ENCODE peak calls at places on chromosomes 1 and 21, in six cellular contexts. One of them, this sample, is unnamed.

GRCh38 chr1:110600716-110601115 is 5.4 kb downstream of the KCNA2 start:
- DNase-seq in H1: no peak
- DNase-seq in H9: no peak
- DNase-seq in IMR-90: no peak
- DNase-seq in neuronal stem cell: no peak
- DNase-seq in mesenchymal stem cell: no peak
- DNase-seq in this sample: no peak

GRCh38 chr1:78839704-78840277 is 166.7 kb downstream of the ADGRL4 start:
- DNase-seq in H1: no peak
- DNase-seq in H9: no peak
- DNase-seq in IMR-90: peak
- DNase-seq in neuronal stem cell: peak
- DNase-seq in mesenchymal stem cell: peak
- DNase-seq in this sample: peak

GRCh38 chr21:34367320-34367935 is 3.6 kb downstream of the KCNE2 start:
- DNase-seq in H1: no peak
- DNase-seq in H9: peak
- DNase-seq in IMR-90: peak
- DNase-seq in neuronal stem cell: no peak
- DNase-seq in mesenchymal stem cell: peak
- DNase-seq in this sample: peak

GRCh38 chr1:11130406-11130805 is 30.7 kb upstream of the EXOSC10 start:
- DNase-seq in H1: no peak
- DNase-seq in H9: no peak
- DNase-seq in IMR-90: no peak
- DNase-seq in neuronal stem cell: no peak
- DNase-seq in mesenchymal stem cell: no peak
- DNase-seq in this sample: no peak

GRCh38 chr1:220221670-220222069 is 50.6 kb downstream of the RAB3GAP2 start:
- DNase-seq in H1: no peak
- DNase-seq in H9: no peak
- DNase-seq in IMR-90: no peak
- DNase-seq in neuronal stem cell: no peak
- DNase-seq in mesenchymal stem cell: no peak
- DNase-seq in this sample: no peak

GRCh38 chr1:27341525-27342252 is at the start of gene SYTL1:
- DNase-seq in H1: no peak
- DNase-seq in H9: peak
- DNase-seq in IMR-90: peak
- DNase-seq in neuronal stem cell: no peak
- DNase-seq in mesenchymal stem cell: peak
- DNase-seq in this sample: peak

GRCh38 chr21:15051652-15052554 is 12.9 kb downstream of the NRIP1 start:
- DNase-seq in H1: no peak
- DNase-seq in H9: no peak
- DNase-seq in IMR-90: peak
- DNase-seq in neuronal stem cell: no peak
- DNase-seq in mesenchymal stem cell: peak
- DNase-seq in this sample: no peak

GRCh38 chr1:56301791-56302190 is 277.6 kb downstream of the PLPP3 start:
- DNase-seq in H1: no peak
- DNase-seq in H9: no peak
- DNase-seq in IMR-90: peak
- DNase-seq in neuronal stem cell: no peak
- DNase-seq in mesenchymal stem cell: peak
- DNase-seq in this sample: peak

GRCh38 chr1:27372808-27373690 is 1.6 kb downstream of the FCN3 start:
- DNase-seq in H1: no peak
- DNase-seq in H9: peak
- DNase-seq in IMR-90: no peak
- DNase-seq in neuronal stem cell: no peak
- DNase-seq in mesenchymal stem cell: no peak
- DNase-seq in this sample: no peak

GRCh38 chr1:65170511-65171142 is 22.6 kb downstream of the AK4 start:
- DNase-seq in H1: no peak
- DNase-seq in H9: no peak
- DNase-seq in IMR-90: peak
- DNase-seq in neuronal stem cell: no peak
- DNase-seq in mesenchymal stem cell: peak
- DNase-seq in this sample: peak

GRCh38 chr1:45994423-45994822 is 138.0 kb downstream of the PIK3R3 start:
- DNase-seq in H1: no peak
- DNase-seq in H9: no peak
- DNase-seq in IMR-90: no peak
- DNase-seq in neuronal stem cell: no peak
- DNase-seq in mesenchymal stem cell: no peak
- DNase-seq in this sample: no peak

GRCh38 chr1:14897080-14897449 is 256.5 kb upstream of the TMEM51 start:
- DNase-seq in H1: no peak
- DNase-seq in H9: no peak
- DNase-seq in IMR-90: peak
- DNase-seq in neuronal stem cell: no peak
- DNase-seq in mesenchymal stem cell: no peak
- DNase-seq in this sample: no peak

GRCh38 chr1:27872802-27873665 is 690 bp downstream of the THEMIS2 start:
- DNase-seq in H1: no peak
- DNase-seq in H9: peak
- DNase-seq in IMR-90: peak
- DNase-seq in neuronal stem cell: no peak
- DNase-seq in mesenchymal stem cell: peak
- DNase-seq in this sample: peak

GRCh38 chr1:91755176-91755575 is 130.8 kb downstream of the TGFBR3 start:
- DNase-seq in H1: no peak
- DNase-seq in H9: no peak
- DNase-seq in IMR-90: peak
- DNase-seq in neuronal stem cell: no peak
- DNase-seq in mesenchymal stem cell: no peak
- DNase-seq in this sample: no peak

GRCh38 chr1:185652348-185652747 is 81.8 kb upstream of the HMCN1 start:
- DNase-seq in H1: no peak
- DNase-seq in H9: no peak
- DNase-seq in IMR-90: no peak
- DNase-seq in neuronal stem cell: no peak
- DNase-seq in mesenchymal stem cell: no peak
- DNase-seq in this sample: no peak

GRCh38 chr1:89261926-89262540 is 10.6 kb downstream of the GBP5 start:
- DNase-seq in H1: no peak
- DNase-seq in H9: no peak
- DNase-seq in IMR-90: no peak
- DNase-seq in neuronal stem cell: no peak
- DNase-seq in mesenchymal stem cell: peak
- DNase-seq in this sample: no peak
- H4K91ac ChIP-seq in H1: no peak
- H4K91ac ChIP-seq in H9: no peak
- H4K91ac ChIP-seq in IMR-90: no peak
- H4K91ac ChIP-seq in neuronal stem cell: no peak
- H4K91ac ChIP-seq in mesenchymal stem cell: no peak
- H4K91ac ChIP-seq in this sample: no peak

GRCh38 chr1:172589553-172589952 is 56.6 kb downstream of the SUCO start:
- DNase-seq in H1: no peak
- DNase-seq in H9: no peak
- DNase-seq in IMR-90: no peak
- DNase-seq in neuronal stem cell: no peak
- DNase-seq in mesenchymal stem cell: no peak
- DNase-seq in this sample: no peak

GRCh38 chr1:172585348-172585747 is 52.4 kb downstream of the SUCO start:
- DNase-seq in H1: no peak
- DNase-seq in H9: no peak
- DNase-seq in IMR-90: peak
- DNase-seq in neuronal stem cell: no peak
- DNase-seq in mesenchymal stem cell: peak
- DNase-seq in this sample: no peak

GRCh38 chr1:172582889-172583288 is 49.9 kb downstream of the SUCO start:
- DNase-seq in H1: no peak
- DNase-seq in H9: no peak
- DNase-seq in IMR-90: no peak
- DNase-seq in neuronal stem cell: no peak
- DNase-seq in mesenchymal stem cell: no peak
- DNase-seq in this sample: no peak

GRCh38 chr1:172585861-172586260 is 52.9 kb downstream of the SUCO start:
- DNase-seq in H1: no peak
- DNase-seq in H9: no peak
- DNase-seq in IMR-90: no peak
- DNase-seq in neuronal stem cell: no peak
- DNase-seq in mesenchymal stem cell: no peak
- DNase-seq in this sample: no peak

DNA sequence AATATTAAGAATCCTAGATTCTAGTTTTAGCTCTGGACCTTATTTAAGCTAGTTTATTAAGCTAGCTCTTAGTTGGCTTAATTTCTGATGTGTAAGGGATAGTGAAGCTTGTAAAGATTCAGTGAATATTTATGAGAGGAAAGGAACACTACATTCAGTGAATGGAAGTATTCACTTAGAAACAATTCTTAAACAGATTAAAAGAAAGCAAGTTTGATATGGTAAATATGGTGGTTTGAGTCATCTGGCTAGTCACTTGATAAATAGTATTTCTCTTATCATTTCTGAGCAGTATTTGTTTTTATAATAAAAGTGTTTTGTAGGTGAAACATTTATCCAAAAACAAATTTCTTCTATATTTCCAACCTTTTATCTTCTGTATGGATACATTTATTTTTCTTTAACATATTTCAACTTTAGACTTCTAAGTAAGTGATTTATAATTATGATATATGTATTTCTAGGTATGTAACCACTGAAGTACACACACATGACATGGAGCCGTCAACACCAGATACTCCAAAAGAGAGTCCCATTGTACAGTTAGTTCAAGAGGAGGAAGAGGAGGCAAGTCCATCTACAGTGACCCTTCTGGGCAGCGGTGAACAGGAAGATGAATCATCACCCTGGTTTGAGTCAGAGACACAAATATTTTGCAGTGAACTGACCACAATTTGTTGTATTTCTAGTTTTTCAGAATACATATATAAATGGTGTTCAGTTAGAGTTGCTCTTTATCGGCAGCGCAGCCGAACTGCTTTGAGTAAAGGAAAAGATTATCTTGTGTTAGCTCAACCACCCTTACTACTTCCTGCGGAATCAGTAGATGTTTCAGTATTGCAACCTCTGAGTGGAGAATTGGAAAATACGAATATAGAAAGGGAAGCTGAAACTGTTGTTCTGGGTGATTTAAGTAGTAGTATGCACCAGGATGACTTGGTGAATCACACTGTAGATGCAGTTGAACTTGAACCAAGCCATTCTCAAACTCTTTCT is 55.6 kb downstream of the SUCO start:
- DNase-seq in H1: no peak
- DNase-seq in H9: no peak
- DNase-seq in IMR-90: peak
- DNase-seq in neuronal stem cell: no peak
- DNase-seq in mesenchymal stem cell: peak
- DNase-seq in this sample: peak
- H4K91ac ChIP-seq in H1: no peak
- H4K91ac ChIP-seq in H9: no peak
- H4K91ac ChIP-seq in IMR-90: peak
- H4K91ac ChIP-seq in neuronal stem cell: no peak
- H4K91ac ChIP-seq in mesenchymal stem cell: no peak
- H4K91ac ChIP-seq in this sample: no peak

DNA sequence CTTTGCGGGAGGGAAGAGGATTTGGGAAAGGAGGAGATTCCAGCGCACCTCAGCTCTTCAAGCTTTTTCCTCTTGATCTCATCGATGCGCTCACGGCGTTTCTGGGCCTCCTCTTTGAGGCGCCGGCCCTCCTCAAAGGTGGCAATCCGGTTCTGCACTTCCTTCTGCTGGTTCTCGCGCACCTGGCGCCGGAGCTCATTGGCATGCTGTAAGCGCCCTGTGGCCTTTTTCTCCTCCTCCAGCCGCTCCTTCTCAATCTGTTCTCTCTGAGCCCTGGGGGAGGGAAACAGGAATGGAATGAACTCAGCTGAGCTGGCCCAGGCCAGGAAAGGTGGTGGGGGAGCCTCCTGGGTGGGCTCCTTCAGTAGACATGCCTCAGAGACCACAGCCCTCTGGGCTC is 10.4 kb upstream of the VSIG8 start:
- DNase-seq in H1: no peak
- DNase-seq in H9: no peak
- DNase-seq in IMR-90: no peak
- DNase-seq in neuronal stem cell: no peak
- DNase-seq in mesenchymal stem cell: no peak
- DNase-seq in this sample: peak
- H4K91ac ChIP-seq in H1: no peak
- H4K91ac ChIP-seq in H9: no peak
- H4K91ac ChIP-seq in IMR-90: no peak
- H4K91ac ChIP-seq in neuronal stem cell: no peak
- H4K91ac ChIP-seq in mesenchymal stem cell: no peak
- H4K91ac ChIP-seq in this sample: no peak

GRCh38 chr1:194538453-194538852 is 1352.0 kb upstream of the B3GALT2 start:
- DNase-seq in H1: no peak
- DNase-seq in H9: no peak
- DNase-seq in IMR-90: no peak
- DNase-seq in neuronal stem cell: no peak
- DNase-seq in mesenchymal stem cell: no peak
- DNase-seq in this sample: no peak
- H4K91ac ChIP-seq in H1: no peak
- H4K91ac ChIP-seq in H9: no peak
- H4K91ac ChIP-seq in IMR-90: no peak
- H4K91ac ChIP-seq in neuronal stem cell: no peak
- H4K91ac ChIP-seq in mesenchymal stem cell: no peak
- H4K91ac ChIP-seq in this sample: no peak

DNA sequence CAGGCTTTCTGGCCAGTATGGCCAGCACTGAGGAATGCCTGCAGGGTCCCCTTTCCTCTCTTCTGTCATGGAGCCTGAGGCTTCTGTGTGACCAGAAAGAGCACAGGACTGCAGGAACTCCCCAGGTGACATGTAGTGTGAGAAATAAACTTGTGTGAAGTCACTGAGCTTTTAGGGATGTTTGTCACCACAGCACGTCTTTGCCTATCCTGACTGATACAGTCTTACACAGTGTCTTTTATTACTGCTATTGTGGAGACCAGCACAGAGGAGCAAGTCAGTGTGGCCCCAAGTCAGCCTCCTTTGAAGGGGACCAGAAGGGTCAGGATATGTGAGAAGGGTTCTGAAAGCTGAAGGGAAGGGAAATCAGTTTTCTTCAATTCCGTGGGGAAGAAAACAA is 102.5 kb downstream of the LAMC2 start:
- DNase-seq in H1: no peak
- DNase-seq in H9: no peak
- DNase-seq in IMR-90: no peak
- DNase-seq in neuronal stem cell: no peak
- DNase-seq in mesenchymal stem cell: no peak
- DNase-seq in this sample: no peak
- H4K91ac ChIP-seq in H1: no peak
- H4K91ac ChIP-seq in H9: no peak
- H4K91ac ChIP-seq in IMR-90: no peak
- H4K91ac ChIP-seq in neuronal stem cell: no peak
- H4K91ac ChIP-seq in mesenchymal stem cell: no peak
- H4K91ac ChIP-seq in this sample: no peak

GRCh38 chr1:1069061-1069710 is 4.9 kb downstream of the RNF223 start:
- DNase-seq in H1: peak
- DNase-seq in H9: peak
- DNase-seq in IMR-90: peak
- DNase-seq in neuronal stem cell: peak
- DNase-seq in mesenchymal stem cell: peak
- DNase-seq in this sample: peak
- H4K91ac ChIP-seq in H1: peak
- H4K91ac ChIP-seq in H9: no peak
- H4K91ac ChIP-seq in IMR-90: peak
- H4K91ac ChIP-seq in neuronal stem cell: peak
- H4K91ac ChIP-seq in mesenchymal stem cell: peak
- H4K91ac ChIP-seq in this sample: peak